ENCODE peak calls at places on chromosomes 13 and 19, in eight cellular contexts. M is epithelial cell of esophagus; G is stimulated activated CD8-positive, alpha-beta memory T cell treated with anti-CD3 and anti-CD28 coated beads, Interleukin-15, amount 100 ng/mL, for 4 hours; A is brain microvascular endothelial cell; F is T-cell; V is LoVo; P is T-helper 2 cell; S is heart left ventricle. K is an unnamed sample.

GRCh38 chr19:4908781-4909171 is 525 bp upstream of the UHRF1 start:
- DNase-seq in V (no peak), S (no peak), A (no peak), F (no peak), M (no peak), G (no peak), P (no peak), K (no peak)

GRCh38 chr13:39577833-39578232 is 25.2 kb downstream of the LHFPL6 start:
- DNase-seq in F (no peak), G (no peak), A (no peak), V (no peak), S (peak), P (no peak), M (no peak), K (peak)

GRCh38 chr13:103263448-103263847 is 197.2 kb upstream of the SLC10A2 start:
- DNase-seq in A (no peak), M (no peak), F (no peak), V (no peak), P (no peak), S (no peak), G (no peak), K (no peak)

GRCh38 chr13:51625555-51626345 is 41.5 kb downstream of the WDFY2 start:
- DNase-seq in S (peak), P (no peak), A (no peak), M (peak), G (no peak), V (no peak), F (no peak), K (peak)

GRCh38 chr13:65638572-65639168 is 1591.5 kb downstream of the PCDH9 start:
- DNase-seq in S (no peak), V (peak), P (no peak), F (no peak), A (peak), G (no peak), M (peak), K (no peak)

GRCh38 chr13:27853871-27854270 is 61.6 kb downstream of the GSX1 start:
- DNase-seq in M (no peak), F (no peak), V (no peak), P (no peak), A (no peak), G (no peak), S (no peak), K (no peak)

GRCh38 chr13:91399189-91400093 is 1.0 kb downstream of the GPC5 start:
- DNase-seq in M (no peak), S (no peak), G (no peak), P (no peak), V (no peak), F (no peak), A (no peak), K (no peak)

GRCh38 chr19:11423804-11424318 is 4.7 kb upstream of the RGL3 start:
- DNase-seq in M (no peak), A (no peak), F (no peak), V (no peak), G (no peak), P (no peak), S (no peak), K (peak)

GRCh38 chr13:81781471-81781870 is 1440.5 kb upstream of the SPRY2 start:
- DNase-seq in P (no peak), V (no peak), S (no peak), A (no peak), G (no peak), F (no peak), M (no peak), K (no peak)

GRCh38 chr13:105255472-105255871 is 1280.0 kb downstream of the EFNB2 start:
- DNase-seq in F (no peak), S (no peak), A (no peak), P (no peak), M (no peak), V (no peak), G (no peak), K (no peak)

GRCh38 chr19:38411041-38411712 is 8.3 kb downstream of the FAM98C start:
- DNase-seq in G (no peak), M (no peak), V (no peak), P (no peak), F (no peak), S (no peak), A (no peak), K (no peak)

GRCh38 chr13:82976499-82976898 is 905.8 kb downstream of the SLITRK1 start:
- DNase-seq in P (no peak), S (no peak), G (no peak), V (no peak), F (no peak), A (no peak), M (peak), K (no peak)

GRCh38 chr13:38024431-38024830 is 154.9 kb upstream of the TRPC4 start:
- DNase-seq in G (no peak), F (no peak), V (no peak), A (peak), P (no peak), M (no peak), S (no peak), K (no peak)

GRCh38 chr13:49086711-49087110 is 111.0 kb downstream of the FNDC3A start:
- DNase-seq in G (no peak), P (no peak), M (peak), S (no peak), A (no peak), F (no peak), V (peak), K (no peak)

GRCh38 chr13:21825186-21825585 is 154.3 kb downstream of the FGF9 start:
- DNase-seq in V (peak), G (no peak), F (no peak), S (no peak), P (no peak), A (no peak), M (no peak), K (no peak)

GRCh38 chr13:114024603-114025431 is 50.9 kb upstream of the C13orf46 start:
- DNase-seq in A (no peak), M (no peak), P (no peak), S (no peak), F (no peak), V (no peak), G (no peak), K (no peak)

GRCh38 chr19:12580180-12580694 is 29.0 kb upstream of the ZNF564 start:
- DNase-seq in V (peak), A (peak), M (peak), F (no peak), P (no peak), S (no peak), G (no peak), K (no peak)

GRCh38 chr19:29318581-29318980 is 105.6 kb upstream of the UQCRFS1 start:
- DNase-seq in M (no peak), S (no peak), A (no peak), V (no peak), F (no peak), P (no peak), G (no peak), K (no peak)

GRCh38 chr13:30429721-30430694 is 7.7 kb downstream of the UBE2L5 start:
- DNase-seq in F (no peak), G (peak), P (no peak), M (peak), A (peak), S (no peak), V (peak), K (no peak)

GRCh38 chr19:7527516-7528191 is 5.2 kb downstream of the MCOLN1 start:
- DNase-seq in F (no peak), A (no peak), S (no peak), M (no peak), V (no peak), P (no peak), G (no peak), K (no peak)

GRCh38 chr13:26050568-26051230 is 1.1 kb downstream of the SHISA2 start:
- DNase-seq in S (no peak), M (peak), G (no peak), F (no peak), P (no peak), A (no peak), V (no peak), K (peak)

GRCh38 chr13:99572131-99572530 is 70.9 kb downstream of the TM9SF2 start:
- DNase-seq in F (no peak), A (no peak), V (no peak), P (no peak), M (no peak), S (no peak), G (no peak), K (no peak)

K was measured in thyroid gland.